ENCODE peak calls at places on chromosomes 5 and 9, in ten cellular contexts. Y is HCT116, D is OCI-LY7, M is left ventricle myocardium inferior, O is ovary, F is PC-3, J is lower lobe of right lung, S is brain microvascular endothelial cell, W is right lobe of liver, B is prostate gland. L is an unnamed sample.

GRCh38 chr5:156716981-156717380 is 133.1 kb upstream of the PPP1R2B start:
- DNase-seq in J (no peak), D (no peak), O (no peak), M (no peak), Y (no peak), B (no peak), W (no peak), S (no peak), F (no peak), L (no peak)

GRCh38 chr9:137021979-137022619 is 5.9 kb downstream of the ABCA2 start:
- DNase-seq in Y (peak; percentile 92), D (peak; percentile 89), F (peak; percentile 88), M (no peak), W (peak; percentile 96), S (peak; percentile 47), J (peak; percentile 73), O (no peak), B (no peak), L (no peak)

GRCh38 chr5:39433838-39434237 is 9.1 kb upstream of the DAB2 start:
- DNase-seq in M (no peak), W (no peak), S (no peak), Y (no peak), J (no peak), F (no peak), O (no peak), B (no peak), D (no peak), L (no peak)

GRCh38 chr9:130535818-130536521 is 43.4 kb upstream of the FUBP3 start:
- DNase-seq in S (peak; percentile 28), M (peak; percentile 27), J (no peak), D (no peak), O (no peak), W (no peak), Y (no peak), F (peak; percentile 6), B (peak; percentile 8), L (no peak)

GRCh38 chr5:144882739-144883283 is 712.1 kb downstream of the KCTD16 start:
- DNase-seq in W (no peak), J (no peak), F (no peak), D (no peak), Y (no peak), B (no peak), M (no peak), S (no peak), O (no peak), L (no peak)

GRCh38 chr9:76654051-76654461 is 110.2 kb upstream of the PCA3 start:
- DNase-seq in S (no peak), F (no peak), J (no peak), O (no peak), W (no peak), Y (no peak), B (no peak), D (no peak), M (no peak), L (no peak)

GRCh38 chr9:6646028-6646636 is 603 bp upstream of the GLDC start:
- DNase-seq in J (no peak), B (no peak), W (no peak), F (peak; percentile 17), D (no peak), M (no peak), O (no peak), S (no peak), Y (no peak), L (no peak)

GRCh38 chr9:91751922-91752321 is 198.1 kb downstream of the ROR2 start:
- DNase-seq in M (no peak), D (no peak), O (no peak), J (no peak), Y (no peak), W (no peak), F (no peak), S (peak; percentile 36), B (no peak), L (no peak)

GRCh38 chr5:73606206-73606753 is 19.7 kb upstream of the ARHGEF28 start:
- DNase-seq in F (no peak), B (no peak), M (no peak), S (no peak), J (no peak), D (no peak), W (no peak), Y (no peak), O (no peak), L (no peak)

GRCh38 chr9:20351715-20352114 is 270.6 kb downstream of the MLLT3 start:
- DNase-seq in D (no peak), Y (no peak), O (no peak), M (no peak), J (no peak), W (no peak), F (no peak), B (no peak), S (no peak), L (no peak)

GRCh38 chr9:128325629-128326028 is 3.0 kb downstream of the COQ4 start:
- DNase-seq in D (no peak), O (no peak), Y (no peak), B (no peak), F (no peak), J (no peak), S (no peak), M (no peak), W (peak; percentile 69), L (no peak)

GRCh38 chr9:128322342-128323191 is at the start of the genes COQ4 and TRUB2:
- DNase-seq in W (peak; percentile 94), F (peak; percentile 89), D (peak; percentile 95), S (peak; percentile 90), O (peak; percentile 91), B (peak; percentile 94), J (peak; percentile 95), Y (peak; percentile 92), M (peak; percentile 93), L (peak; percentile 95)

GRCh38 chr9:128323192-128323730 is 622 bp downstream of the COQ4 start:
- DNase-seq in Y (no peak), M (no peak), S (peak; percentile 31), J (no peak), D (no peak), B (no peak), F (no peak), W (no peak), O (no peak), L (no peak)

GRCh38 chr9:128323786-128324185 is 1.1 kb downstream of the COQ4 start:
- DNase-seq in M (no peak), J (no peak), S (no peak), B (no peak), F (no peak), W (no peak), D (no peak), Y (no peak), O (no peak), L (no peak)

GRCh38 chr9:128324401-128324800 is 1.8 kb downstream of the COQ4 start:
- DNase-seq in F (no peak), D (no peak), S (no peak), M (no peak), Y (no peak), O (no peak), J (no peak), B (no peak), W (no peak), L (no peak)
- TF ChIP-seq CTCF in F (no peak), D (no peak), S (no peak), M (no peak), Y (no peak), O (no peak), J (no peak), B (no peak), W (no peak), L (no peak)

GRCh38 chr5:159161361-159162214 is 47.8 kb downstream of the RNF145 start:
- DNase-seq in W (no peak), S (no peak), J (no peak), Y (no peak), D (no peak), M (no peak), O (no peak), F (no peak), B (no peak), L (no peak)
- H3K36me3 ChIP-seq in W (peaks cover 15% of the 10 kb centered on the region), S (peaks cover 46% of the 10 kb centered on the region), J (peaks cover 60% of the 10 kb centered on the region), Y (peaks cover 1% of the 10 kb centered on the region), D (peaks cover 69% of the 10 kb centered on the region), M (peaks cover 68% of the 10 kb centered on the region), O (no peaks in the 10 kb centered on the region), F (peaks cover 9% of the 10 kb centered on the region), B (peaks cover 4% of the 10 kb centered on the region), L (peaks cover 5% of the 10 kb centered on the region)

GRCh38 chr9:71683598-71684235 is 84.6 kb downstream of the CEMIP2 start:
- DNase-seq in S (peak; percentile 31), B (peak; percentile 19), Y (peak; percentile 36), W (no peak), F (peak; percentile 46), M (no peak), J (peak; percentile 59), O (peak; percentile 25), D (no peak), L (peak; percentile 34)
- TF ChIP-seq CTCF in S (peak; percentile 80), B (no peak), Y (peak; percentile 56), W (peak; percentile 43), F (peak; percentile 47), M (peak; percentile 24), J (peak; percentile 23), O (no peak), D (no peak), L (no peak)

GRCh38 chr5:36172593-36172992 is 20.7 kb downstream of the SKP2 start:
- DNase-seq in W (no peak), B (no peak), Y (no peak), S (no peak), J (no peak), O (no peak), F (no peak), M (no peak), D (no peak), L (no peak)
- H3K36me3 ChIP-seq in W (peaks cover 9% of the 10 kb centered on the region), B (no peaks in the 10 kb centered on the region), Y (peaks cover 44% of the 10 kb centered on the region), S (peaks cover 31% of the 10 kb centered on the region), J (peaks cover 87% of the 10 kb centered on the region), O (no peaks in the 10 kb centered on the region), F (peaks cover 37% of the 10 kb centered on the region), M (peaks cover 87% of the 10 kb centered on the region), D (peaks cover 97% of the 10 kb centered on the region), L (peaks cover 30% of the 10 kb centered on the region)

DNA sequence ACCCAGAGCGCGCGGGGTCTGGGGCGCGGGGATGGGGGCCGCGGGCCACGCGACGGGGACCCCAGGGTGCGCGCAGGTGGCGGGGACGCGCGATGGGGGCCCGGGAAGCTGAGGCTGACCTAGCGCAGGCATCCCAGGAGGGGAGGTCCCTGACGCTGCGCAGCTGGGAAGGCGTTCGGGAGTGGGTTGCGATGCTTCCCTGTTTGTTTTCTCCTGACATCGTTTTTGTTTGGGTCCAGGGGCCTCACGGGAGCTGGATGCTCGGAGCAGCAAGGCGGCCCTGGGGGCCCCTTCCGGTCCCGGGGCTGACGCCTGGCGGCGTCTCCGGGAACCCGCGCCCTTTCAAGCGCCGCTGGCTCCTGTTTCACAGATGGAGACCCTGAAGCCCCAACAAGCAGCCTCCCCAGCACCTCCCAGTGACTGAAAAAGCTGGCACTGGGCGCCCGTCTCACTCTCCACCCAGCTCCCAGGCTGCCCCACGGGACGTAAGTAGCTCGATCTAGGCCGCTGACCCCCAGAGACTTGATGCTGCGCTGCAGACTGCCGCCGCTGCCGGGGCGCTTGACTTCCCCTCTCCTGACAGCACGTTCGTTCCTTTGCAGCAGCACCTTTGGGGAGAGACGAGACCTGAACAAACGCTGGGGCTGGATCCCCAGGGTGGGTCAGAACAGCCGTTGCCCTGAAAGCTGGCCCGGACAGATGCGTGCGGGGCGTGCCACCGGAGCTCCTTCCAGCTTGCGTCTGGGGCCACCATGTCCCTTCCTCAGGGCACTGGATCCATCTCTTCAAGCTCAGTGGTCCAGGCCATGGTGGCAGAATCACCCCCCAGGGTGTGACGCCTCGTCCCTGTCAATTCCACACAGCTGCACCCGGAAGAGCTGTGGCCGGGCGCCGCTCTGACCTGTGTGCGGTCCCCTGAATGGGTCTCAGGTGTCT is 593 bp downstream of the BRD3OS start:
- DNase-seq in F (peak; percentile 13), W (peak; percentile 66), O (peak; percentile 63), S (peak; percentile 14), M (peak; percentile 34), D (peak; percentile 65), J (peak; percentile 63), Y (no peak), B (no peak), L (peak; percentile 38)
- TF ChIP-seq CTCF in F (no peak), W (no peak), O (no peak), S (peak; percentile 52), M (peak; percentile 28), D (peak; percentile 56), J (peak; percentile 28), Y (peak; percentile 8), B (no peak), L (no peak)

L was measured in tibial artery.